ENCODE peak calls at places on chromosomes 12 and 14, in four cellular contexts. M is adipocyte, T is spleen, G is NCI-H748 treated with DMSO at 0.1 percent for 48 hours. L is an unnamed sample.

GRCh38 chr12:78392918-78393317 is 471.7 kb upstream of the SYT1 start:
- DNase-seq in M (peak; percentile 79), T (no peak), G (no peak), L (peak; percentile 63)

GRCh38 chr12:131276501-131277185 is 322.9 kb downstream of the ADGRD1 start:
- DNase-seq in M (no peak), T (peak; percentile 63), G (no peak), L (no peak)

GRCh38 chr12:19572920-19573558 is 133.7 kb downstream of the AEBP2 start:
- DNase-seq in M (peak; percentile 47), T (no peak), G (peak; percentile 53), L (peak; percentile 59)

GRCh38 chr14:90060312-90060964 is 1.4 kb upstream of the KCNK13 start:
- DNase-seq in M (peak; percentile 66), T (no peak), G (peak; percentile 79), L (peak; percentile 89)

GRCh38 chr12:95396849-95397498 is 77.0 kb upstream of the METAP2 start:
- DNase-seq in M (peak; percentile 78), T (no peak), G (no peak), L (no peak)

GRCh38 chr12:67515679-67516363 is 132.7 kb upstream of the DYRK2 start:
- DNase-seq in M (peak; percentile 7), T (no peak), G (peak; percentile 90), L (peak; percentile 21)

GRCh38 chr12:6253278-6253677 is 53.1 kb downstream of the CD9 start:
- DNase-seq in M (no peak), T (no peak), G (no peak), L (no peak)

GRCh38 chr14:24251880-24252288 is 9.5 kb upstream of the TINF2 start:
- DNase-seq in M (peak; percentile 45), T (no peak), G (no peak), L (peak; percentile 71)

GRCh38 chr14:100539766-100540140 is 47.5 kb downstream of the BEGAIN start:
- DNase-seq in M (no peak), T (peak; percentile 47), G (no peak), L (no peak)

GRCh38 chr12:14602128-14602527 is 34.4 kb upstream of the PLBD1 start:
- DNase-seq in M (no peak), T (no peak), G (no peak), L (no peak)

GRCh38 chr14:35122696-35123387 is 490 bp downstream of the PRORP start:
- DNase-seq in M (peak; percentile 19), T (peak; percentile 79), G (peak; percentile 11), L (peak; percentile 45)

GRCh38 chr12:81212996-81213696 is 135.3 kb downstream of the ACSS3 start:
- DNase-seq in M (no peak), T (no peak), G (no peak), L (no peak)

GRCh38 chr12:15278816-15279658 is 43.3 kb upstream of the PTPRO start:
- DNase-seq in M (no peak), T (peak; percentile 77), G (no peak), L (peak; percentile 59)

GRCh38 chr12:129163461-129163860 is 310.2 kb downstream of the GLT1D1 start:
- DNase-seq in M (no peak), T (no peak), G (no peak), L (no peak)

GRCh38 chr12:58915634-58916033 is 4.7 kb downstream of the LRIG3 start:
- DNase-seq in M (peak; percentile 83), T (no peak), G (peak; percentile 82), L (peak; percentile 72)

GRCh38 chr14:58572092-58572853 is 65.5 kb upstream of the DACT1 start:
- DNase-seq in M (peak; percentile 64), T (no peak), G (no peak), L (peak; percentile 68)

GRCh38 chr14:60878536-60878935 is 102.3 kb downstream of the TRMT5 start:
- DNase-seq in M (peak; percentile 82), T (no peak), G (no peak), L (peak; percentile 20)

GRCh38 chr14:104358528-104359300 is 220.3 kb downstream of the KIF26A start:
- DNase-seq in M (no peak), T (no peak), G (no peak), L (no peak)

GRCh38 chr12:19298837-19299605 is 140.3 kb upstream of the AEBP2 start:
- DNase-seq in M (no peak), T (no peak), G (no peak), L (peak; percentile 64)

GRCh38 chr14:65788876-65789859 is 376.6 kb downstream of the FUT8 start:
- DNase-seq in M (no peak), T (no peak), G (no peak), L (no peak)